ENCODE peak calls at places on chromosomes 16 and 17, in five cellular contexts. One of them, this sample, is unnamed.

GRCh38 chr16:57165483-57165882 is 20.4 kb downstream of the PSME3IP1 start:
- DNase-seq in stimulated activated CD4-positive, alpha-beta T cell treated with anti-CD3 and anti-CD28 coated beads, Interleukin-2, amount 100 ng/mL, for 24 hours: no peak
- DNase-seq in MCF 10A: no peak
- DNase-seq in posterior cingulate gyrus: no peak
- DNase-seq in activated CD4-positive, alpha-beta T cell treated with anti-CD3 and anti-CD28 coated beads, Interleukin-2, amount 50 U/mL, for 1 hour: no peak
- DNase-seq in this sample: no peak

GRCh38 chr17:70184770-70185169 is 15.4 kb downstream of the KCNJ2 start:
- DNase-seq in stimulated activated CD4-positive, alpha-beta T cell treated with anti-CD3 and anti-CD28 coated beads, Interleukin-2, amount 100 ng/mL, for 24 hours: no peak
- DNase-seq in MCF 10A: peak
- DNase-seq in posterior cingulate gyrus: no peak
- DNase-seq in activated CD4-positive, alpha-beta T cell treated with anti-CD3 and anti-CD28 coated beads, Interleukin-2, amount 50 U/mL, for 1 hour: no peak
- DNase-seq in this sample: no peak

GRCh38 chr17:38693700-38694329 is 11.3 kb upstream of the MLLT6 start:
- DNase-seq in stimulated activated CD4-positive, alpha-beta T cell treated with anti-CD3 and anti-CD28 coated beads, Interleukin-2, amount 100 ng/mL, for 24 hours: no peak
- DNase-seq in MCF 10A: peak
- DNase-seq in posterior cingulate gyrus: peak
- DNase-seq in activated CD4-positive, alpha-beta T cell treated with anti-CD3 and anti-CD28 coated beads, Interleukin-2, amount 50 U/mL, for 1 hour: no peak
- DNase-seq in this sample: no peak

GRCh38 chr16:85988723-85989313 is 89.9 kb downstream of the IRF8 start:
- DNase-seq in stimulated activated CD4-positive, alpha-beta T cell treated with anti-CD3 and anti-CD28 coated beads, Interleukin-2, amount 100 ng/mL, for 24 hours: peak
- DNase-seq in MCF 10A: no peak
- DNase-seq in posterior cingulate gyrus: peak
- DNase-seq in activated CD4-positive, alpha-beta T cell treated with anti-CD3 and anti-CD28 coated beads, Interleukin-2, amount 50 U/mL, for 1 hour: no peak
- DNase-seq in this sample: no peak

GRCh38 chr16:78040396-78040795 is 18.0 kb downstream of the CLEC3A start:
- DNase-seq in stimulated activated CD4-positive, alpha-beta T cell treated with anti-CD3 and anti-CD28 coated beads, Interleukin-2, amount 100 ng/mL, for 24 hours: no peak
- DNase-seq in MCF 10A: no peak
- DNase-seq in posterior cingulate gyrus: no peak
- DNase-seq in activated CD4-positive, alpha-beta T cell treated with anti-CD3 and anti-CD28 coated beads, Interleukin-2, amount 50 U/mL, for 1 hour: no peak
- DNase-seq in this sample: no peak

GRCh38 chr17:30336369-30337171 is 2.7 kb upstream of the TMIGD1 start:
- DNase-seq in stimulated activated CD4-positive, alpha-beta T cell treated with anti-CD3 and anti-CD28 coated beads, Interleukin-2, amount 100 ng/mL, for 24 hours: peak
- DNase-seq in MCF 10A: peak
- DNase-seq in posterior cingulate gyrus: no peak
- DNase-seq in activated CD4-positive, alpha-beta T cell treated with anti-CD3 and anti-CD28 coated beads, Interleukin-2, amount 50 U/mL, for 1 hour: peak
- DNase-seq in this sample: no peak

GRCh38 chr16:8730335-8730915 is 56.0 kb downstream of the ABAT start:
- DNase-seq in stimulated activated CD4-positive, alpha-beta T cell treated with anti-CD3 and anti-CD28 coated beads, Interleukin-2, amount 100 ng/mL, for 24 hours: no peak
- DNase-seq in MCF 10A: peak
- DNase-seq in posterior cingulate gyrus: peak
- DNase-seq in activated CD4-positive, alpha-beta T cell treated with anti-CD3 and anti-CD28 coated beads, Interleukin-2, amount 50 U/mL, for 1 hour: no peak
- DNase-seq in this sample: no peak

GRCh38 chr17:61411114-61411943 is 11.7 kb downstream of the TBX2 start:
- DNase-seq in stimulated activated CD4-positive, alpha-beta T cell treated with anti-CD3 and anti-CD28 coated beads, Interleukin-2, amount 100 ng/mL, for 24 hours: no peak
- DNase-seq in MCF 10A: no peak
- DNase-seq in posterior cingulate gyrus: peak
- DNase-seq in activated CD4-positive, alpha-beta T cell treated with anti-CD3 and anti-CD28 coated beads, Interleukin-2, amount 50 U/mL, for 1 hour: no peak
- DNase-seq in this sample: no peak

GRCh38 chr17:37605081-37605480 is 4.1 kb downstream of the SYNRG start:
- DNase-seq in stimulated activated CD4-positive, alpha-beta T cell treated with anti-CD3 and anti-CD28 coated beads, Interleukin-2, amount 100 ng/mL, for 24 hours: no peak
- DNase-seq in MCF 10A: no peak
- DNase-seq in posterior cingulate gyrus: no peak
- DNase-seq in activated CD4-positive, alpha-beta T cell treated with anti-CD3 and anti-CD28 coated beads, Interleukin-2, amount 50 U/mL, for 1 hour: no peak
- DNase-seq in this sample: no peak

GRCh38 chr17:11742891-11743290 is 144.6 kb downstream of the DNAH9 start:
- DNase-seq in stimulated activated CD4-positive, alpha-beta T cell treated with anti-CD3 and anti-CD28 coated beads, Interleukin-2, amount 100 ng/mL, for 24 hours: no peak
- DNase-seq in MCF 10A: no peak
- DNase-seq in posterior cingulate gyrus: no peak
- DNase-seq in activated CD4-positive, alpha-beta T cell treated with anti-CD3 and anti-CD28 coated beads, Interleukin-2, amount 50 U/mL, for 1 hour: no peak
- DNase-seq in this sample: no peak

GRCh38 chr16:75250809-75251279 is 580 bp downstream of the BCAR1 start:
- DNase-seq in stimulated activated CD4-positive, alpha-beta T cell treated with anti-CD3 and anti-CD28 coated beads, Interleukin-2, amount 100 ng/mL, for 24 hours: no peak
- DNase-seq in MCF 10A: no peak
- DNase-seq in posterior cingulate gyrus: peak
- DNase-seq in activated CD4-positive, alpha-beta T cell treated with anti-CD3 and anti-CD28 coated beads, Interleukin-2, amount 50 U/mL, for 1 hour: no peak
- DNase-seq in this sample: no peak

GRCh38 chr17:65742433-65743312 is 181.2 kb upstream of the AXIN2 start:
- DNase-seq in stimulated activated CD4-positive, alpha-beta T cell treated with anti-CD3 and anti-CD28 coated beads, Interleukin-2, amount 100 ng/mL, for 24 hours: no peak
- DNase-seq in MCF 10A: peak
- DNase-seq in posterior cingulate gyrus: no peak
- DNase-seq in activated CD4-positive, alpha-beta T cell treated with anti-CD3 and anti-CD28 coated beads, Interleukin-2, amount 50 U/mL, for 1 hour: no peak
- DNase-seq in this sample: no peak

GRCh38 chr16:14193316-14193871 is 122.3 kb downstream of the MRTFB start:
- DNase-seq in stimulated activated CD4-positive, alpha-beta T cell treated with anti-CD3 and anti-CD28 coated beads, Interleukin-2, amount 100 ng/mL, for 24 hours: peak
- DNase-seq in MCF 10A: no peak
- DNase-seq in posterior cingulate gyrus: no peak
- DNase-seq in activated CD4-positive, alpha-beta T cell treated with anti-CD3 and anti-CD28 coated beads, Interleukin-2, amount 50 U/mL, for 1 hour: no peak
- DNase-seq in this sample: no peak

GRCh38 chr17:12098568-12098967 is 77.9 kb downstream of the MAP2K4 start:
- DNase-seq in stimulated activated CD4-positive, alpha-beta T cell treated with anti-CD3 and anti-CD28 coated beads, Interleukin-2, amount 100 ng/mL, for 24 hours: no peak
- DNase-seq in MCF 10A: no peak
- DNase-seq in posterior cingulate gyrus: no peak
- DNase-seq in activated CD4-positive, alpha-beta T cell treated with anti-CD3 and anti-CD28 coated beads, Interleukin-2, amount 50 U/mL, for 1 hour: no peak
- DNase-seq in this sample: no peak

GRCh38 chr17:38352245-38353083 is 820 bp downstream of the SOCS7 start:
- DNase-seq in stimulated activated CD4-positive, alpha-beta T cell treated with anti-CD3 and anti-CD28 coated beads, Interleukin-2, amount 100 ng/mL, for 24 hours: peak
- DNase-seq in MCF 10A: peak
- DNase-seq in posterior cingulate gyrus: peak
- DNase-seq in activated CD4-positive, alpha-beta T cell treated with anti-CD3 and anti-CD28 coated beads, Interleukin-2, amount 50 U/mL, for 1 hour: peak
- DNase-seq in this sample: peak

GRCh38 chr16:12532871-12533610 is 270.6 kb downstream of the CPPED1 start:
- DNase-seq in stimulated activated CD4-positive, alpha-beta T cell treated with anti-CD3 and anti-CD28 coated beads, Interleukin-2, amount 100 ng/mL, for 24 hours: peak
- DNase-seq in MCF 10A: no peak
- DNase-seq in posterior cingulate gyrus: no peak
- DNase-seq in activated CD4-positive, alpha-beta T cell treated with anti-CD3 and anti-CD28 coated beads, Interleukin-2, amount 50 U/mL, for 1 hour: peak
- DNase-seq in this sample: no peak

GRCh38 chr16:82748026-82748425 is 121.3 kb downstream of the CDH13 start:
- DNase-seq in stimulated activated CD4-positive, alpha-beta T cell treated with anti-CD3 and anti-CD28 coated beads, Interleukin-2, amount 100 ng/mL, for 24 hours: no peak
- DNase-seq in MCF 10A: no peak
- DNase-seq in posterior cingulate gyrus: no peak
- DNase-seq in activated CD4-positive, alpha-beta T cell treated with anti-CD3 and anti-CD28 coated beads, Interleukin-2, amount 50 U/mL, for 1 hour: no peak
- DNase-seq in this sample: no peak

GRCh38 chr17:55785181-55785580 is 34.3 kb downstream of the PCTP start:
- DNase-seq in stimulated activated CD4-positive, alpha-beta T cell treated with anti-CD3 and anti-CD28 coated beads, Interleukin-2, amount 100 ng/mL, for 24 hours: no peak
- DNase-seq in MCF 10A: no peak
- DNase-seq in posterior cingulate gyrus: no peak
- DNase-seq in activated CD4-positive, alpha-beta T cell treated with anti-CD3 and anti-CD28 coated beads, Interleukin-2, amount 50 U/mL, for 1 hour: no peak
- DNase-seq in this sample: no peak

GRCh38 chr17:9350083-9350482 is 225.5 kb downstream of the STX8 start:
- DNase-seq in stimulated activated CD4-positive, alpha-beta T cell treated with anti-CD3 and anti-CD28 coated beads, Interleukin-2, amount 100 ng/mL, for 24 hours: no peak
- DNase-seq in MCF 10A: peak
- DNase-seq in posterior cingulate gyrus: no peak
- DNase-seq in activated CD4-positive, alpha-beta T cell treated with anti-CD3 and anti-CD28 coated beads, Interleukin-2, amount 50 U/mL, for 1 hour: no peak
- DNase-seq in this sample: no peak

GRCh38 chr17:7987112-7987893 is 15.1 kb upstream of the GUCY2D start:
- DNase-seq in stimulated activated CD4-positive, alpha-beta T cell treated with anti-CD3 and anti-CD28 coated beads, Interleukin-2, amount 100 ng/mL, for 24 hours: no peak
- DNase-seq in MCF 10A: no peak
- DNase-seq in posterior cingulate gyrus: peak
- DNase-seq in activated CD4-positive, alpha-beta T cell treated with anti-CD3 and anti-CD28 coated beads, Interleukin-2, amount 50 U/mL, for 1 hour: no peak
- DNase-seq in this sample: peak

GRCh38 chr17:74282587-74283370 is 8.7 kb downstream of the DNAI2 start:
- DNase-seq in stimulated activated CD4-positive, alpha-beta T cell treated with anti-CD3 and anti-CD28 coated beads, Interleukin-2, amount 100 ng/mL, for 24 hours: peak
- DNase-seq in MCF 10A: peak
- DNase-seq in posterior cingulate gyrus: peak
- DNase-seq in activated CD4-positive, alpha-beta T cell treated with anti-CD3 and anti-CD28 coated beads, Interleukin-2, amount 50 U/mL, for 1 hour: peak
- DNase-seq in this sample: no peak

GRCh38 chr16:78768723-78769122 is 669.3 kb downstream of the WWOX start:
- DNase-seq in stimulated activated CD4-positive, alpha-beta T cell treated with anti-CD3 and anti-CD28 coated beads, Interleukin-2, amount 100 ng/mL, for 24 hours: peak
- DNase-seq in MCF 10A: no peak
- DNase-seq in posterior cingulate gyrus: no peak
- DNase-seq in activated CD4-positive, alpha-beta T cell treated with anti-CD3 and anti-CD28 coated beads, Interleukin-2, amount 50 U/mL, for 1 hour: peak
- DNase-seq in this sample: no peak

GRCh38 chr17:507441-507840 is 154.8 kb upstream of the RPH3AL start:
- DNase-seq in stimulated activated CD4-positive, alpha-beta T cell treated with anti-CD3 and anti-CD28 coated beads, Interleukin-2, amount 100 ng/mL, for 24 hours: no peak
- DNase-seq in MCF 10A: no peak
- DNase-seq in posterior cingulate gyrus: peak
- DNase-seq in activated CD4-positive, alpha-beta T cell treated with anti-CD3 and anti-CD28 coated beads, Interleukin-2, amount 50 U/mL, for 1 hour: no peak
- DNase-seq in this sample: no peak

GRCh38 chr16:57071840-57072541 is 20.4 kb upstream of the CPNE2 start:
- DNase-seq in stimulated activated CD4-positive, alpha-beta T cell treated with anti-CD3 and anti-CD28 coated beads, Interleukin-2, amount 100 ng/mL, for 24 hours: no peak
- DNase-seq in MCF 10A: peak
- DNase-seq in posterior cingulate gyrus: no peak
- DNase-seq in activated CD4-positive, alpha-beta T cell treated with anti-CD3 and anti-CD28 coated beads, Interleukin-2, amount 50 U/mL, for 1 hour: no peak
- DNase-seq in this sample: no peak

GRCh38 chr17:48194097-48194550 is 86.6 kb downstream of the SNX11 start:
- DNase-seq in stimulated activated CD4-positive, alpha-beta T cell treated with anti-CD3 and anti-CD28 coated beads, Interleukin-2, amount 100 ng/mL, for 24 hours: no peak
- DNase-seq in MCF 10A: no peak
- DNase-seq in posterior cingulate gyrus: no peak
- DNase-seq in activated CD4-positive, alpha-beta T cell treated with anti-CD3 and anti-CD28 coated beads, Interleukin-2, amount 50 U/mL, for 1 hour: no peak
- DNase-seq in this sample: no peak

GRCh38 chr16:30903596-30903995 is 7.2 kb downstream of the CTF1 start:
- DNase-seq in stimulated activated CD4-positive, alpha-beta T cell treated with anti-CD3 and anti-CD28 coated beads, Interleukin-2, amount 100 ng/mL, for 24 hours: no peak
- DNase-seq in MCF 10A: no peak
- DNase-seq in posterior cingulate gyrus: no peak
- DNase-seq in activated CD4-positive, alpha-beta T cell treated with anti-CD3 and anti-CD28 coated beads, Interleukin-2, amount 50 U/mL, for 1 hour: no peak
- DNase-seq in this sample: no peak

GRCh38 chr16:10929853-10930754 is 12.2 kb downstream of the DEXI start:
- DNase-seq in stimulated activated CD4-positive, alpha-beta T cell treated with anti-CD3 and anti-CD28 coated beads, Interleukin-2, amount 100 ng/mL, for 24 hours: no peak
- DNase-seq in MCF 10A: no peak
- DNase-seq in posterior cingulate gyrus: no peak
- DNase-seq in activated CD4-positive, alpha-beta T cell treated with anti-CD3 and anti-CD28 coated beads, Interleukin-2, amount 50 U/mL, for 1 hour: no peak
- DNase-seq in this sample: no peak

GRCh38 chr17:38578229-38578628 is 27.5 kb downstream of the SRCIN1 start:
- DNase-seq in stimulated activated CD4-positive, alpha-beta T cell treated with anti-CD3 and anti-CD28 coated beads, Interleukin-2, amount 100 ng/mL, for 24 hours: no peak
- DNase-seq in MCF 10A: no peak
- DNase-seq in posterior cingulate gyrus: no peak
- DNase-seq in activated CD4-positive, alpha-beta T cell treated with anti-CD3 and anti-CD28 coated beads, Interleukin-2, amount 50 U/mL, for 1 hour: no peak
- DNase-seq in this sample: no peak

GRCh38 chr17:78144146-78144719 is 2.0 kb upstream of the C17orf99 start:
- DNase-seq in stimulated activated CD4-positive, alpha-beta T cell treated with anti-CD3 and anti-CD28 coated beads, Interleukin-2, amount 100 ng/mL, for 24 hours: no peak
- DNase-seq in MCF 10A: peak
- DNase-seq in posterior cingulate gyrus: peak
- DNase-seq in activated CD4-positive, alpha-beta T cell treated with anti-CD3 and anti-CD28 coated beads, Interleukin-2, amount 50 U/mL, for 1 hour: no peak
- DNase-seq in this sample: peak

GRCh38 chr17:1060991-1061390 is 64.1 kb downstream of the TIMM22 start:
- DNase-seq in stimulated activated CD4-positive, alpha-beta T cell treated with anti-CD3 and anti-CD28 coated beads, Interleukin-2, amount 100 ng/mL, for 24 hours: no peak
- DNase-seq in MCF 10A: peak
- DNase-seq in posterior cingulate gyrus: peak
- DNase-seq in activated CD4-positive, alpha-beta T cell treated with anti-CD3 and anti-CD28 coated beads, Interleukin-2, amount 50 U/mL, for 1 hour: peak
- DNase-seq in this sample: no peak

GRCh38 chr16:1002399-1003161 is 21.0 kb downstream of the SOX8 start:
- DNase-seq in stimulated activated CD4-positive, alpha-beta T cell treated with anti-CD3 and anti-CD28 coated beads, Interleukin-2, amount 100 ng/mL, for 24 hours: peak
- DNase-seq in MCF 10A: peak
- DNase-seq in posterior cingulate gyrus: no peak
- DNase-seq in activated CD4-positive, alpha-beta T cell treated with anti-CD3 and anti-CD28 coated beads, Interleukin-2, amount 50 U/mL, for 1 hour: peak
- DNase-seq in this sample: peak

GRCh38 chr17:20281860-20282259 is 185.5 kb downstream of the LGALS9B start:
- DNase-seq in stimulated activated CD4-positive, alpha-beta T cell treated with anti-CD3 and anti-CD28 coated beads, Interleukin-2, amount 100 ng/mL, for 24 hours: no peak
- DNase-seq in MCF 10A: no peak
- DNase-seq in posterior cingulate gyrus: peak
- DNase-seq in activated CD4-positive, alpha-beta T cell treated with anti-CD3 and anti-CD28 coated beads, Interleukin-2, amount 50 U/mL, for 1 hour: no peak
- DNase-seq in this sample: peak

This sample was measured in caudate nucleus.